ENCODE peak calls at places on chromosomes 7 and 10, in eight cellular contexts. R is HEK293T, P is anterior cingulate cortex, M is left cardiac atrium, K is T-helper 2 cell, Q is M059J, T is A549, S is T-helper 17 cell. C is an unnamed sample.

GRCh38 chr10:3229815-3230214 is 57.2 kb upstream of the PITRM1 start:
- DNase-seq in T (no peak), R (no peak), S (no peak), M (no peak), Q (no peak), K (no peak), P (no peak), C (no peak)

GRCh38 chr7:414681-415560 is 104.7 kb downstream of the PDGFA start:
- DNase-seq in K (no peak), Q (no peak), P (no peak), T (no peak), R (no peak), M (peak; percentile 16), S (no peak), C (no peak)

GRCh38 chr7:156157409-156158012 is 345.2 kb upstream of the SHH start:
- DNase-seq in K (no peak), M (no peak), S (no peak), Q (no peak), R (no peak), P (no peak), T (no peak), C (no peak)

GRCh38 chr7:151637781-151638261 is 118.1 kb upstream of the RHEB start:
- DNase-seq in R (no peak), M (no peak), P (no peak), Q (no peak), T (no peak), S (no peak), K (no peak), C (peak; percentile 64)

GRCh38 chr7:120996333-120996982 is 7.9 kb downstream of the CPED1 start:
- DNase-seq in M (peak; percentile 75), K (peak; percentile 28), P (no peak), Q (peak; percentile 96), R (no peak), S (no peak), T (no peak), C (peak; percentile 78)

GRCh38 chr10:89224697-89225443 is 17.8 kb upstream of the CH25H start:
- DNase-seq in K (no peak), P (no peak), R (no peak), T (no peak), M (peak; percentile 62), S (no peak), Q (no peak), C (peak; percentile 43)

GRCh38 chr7:108650487-108650886 is 80.8 kb downstream of the DNAJB9 start:
- DNase-seq in T (peak; percentile 40), K (no peak), R (no peak), M (no peak), Q (no peak), S (no peak), P (no peak), C (no peak)

GRCh38 chr7:118372530-118372929 is 148.0 kb downstream of the ANKRD7 start:
- DNase-seq in P (no peak), M (no peak), K (no peak), R (peak; percentile 6), Q (peak; percentile 16), T (no peak), S (no peak), C (peak; percentile 52)

GRCh38 chr10:10647331-10647730 is 370.3 kb upstream of the CELF2 start:
- DNase-seq in K (no peak), R (no peak), Q (no peak), M (no peak), P (no peak), S (no peak), T (no peak), C (no peak)

GRCh38 chr7:87874066-87874465 is 2.1 kb downstream of the SLC25A40 start:
- DNase-seq in R (no peak), K (no peak), Q (no peak), T (no peak), S (no peak), M (no peak), P (no peak), C (no peak)

GRCh38 chr10:71984798-71985388 is 20.7 kb downstream of the CHST3 start:
- DNase-seq in S (no peak), Q (no peak), T (no peak), P (no peak), K (no peak), M (no peak), R (no peak), C (no peak)

GRCh38 chr10:115979576-115979975 is 293.4 kb downstream of the GFRA1 start:
- DNase-seq in S (no peak), K (no peak), R (no peak), Q (no peak), P (no peak), M (no peak), T (no peak), C (no peak)

GRCh38 chr7:70072220-70072619 is 473.9 kb downstream of the AUTS2 start:
- DNase-seq in S (no peak), P (no peak), Q (peak; percentile 59), R (no peak), K (no peak), T (no peak), M (no peak), C (peak; percentile 66)